ENCODE peak calls at places on chromosomes 16 and 17, in four cellular contexts. Y is RCC 7860, O is NCI-H1417 treated with DMSO at 0.1 percent for 48 hours, V is T1000. M is an unnamed sample.
A peak's percentile ranks its signal among the peaks of the same experiment; 100 is the strongest.

GRCh38 chr17:50950002-50950877 is 84.1 kb upstream of the TOB1 start:
- DNase-seq in Y (peak; percentile 76), V (peak; percentile 89), O (peak; percentile 20), M (peak; percentile 82)

GRCh38 chr17:75459246-75459589 is 2.8 kb downstream of the TMEM94 start:
- DNase-seq in O (no peak), Y (no peak), V (no peak), M (no peak)

GRCh38 chr16:83439412-83439811 is 368.4 kb upstream of the HSBP1 start:
- DNase-seq in Y (no peak), V (no peak), O (no peak), M (no peak)

GRCh38 chr17:82892869-82893565 is 53.2 kb upstream of the ZNF750 start:
- DNase-seq in Y (no peak), O (no peak), V (no peak), M (no peak)

GRCh38 chr17:41325611-41326010 is 10.1 kb upstream of the KRTAP17-1 start:
- DNase-seq in O (no peak), Y (no peak), V (no peak), M (peak; percentile 29)

GRCh38 chr17:47879776-47880452 is 16.1 kb upstream of the SP2 start:
- DNase-seq in V (no peak), Y (no peak), O (no peak), M (peak; percentile 37)

GRCh38 chr17:71224824-71225575 is 895.8 kb upstream of the SOX9 start:
- DNase-seq in Y (no peak), O (no peak), V (no peak), M (no peak)

GRCh38 chr16:86395477-86395876 is 114.8 kb upstream of the FOXF1 start:
- DNase-seq in Y (no peak), V (no peak), O (no peak), M (no peak)

GRCh38 chr16:75485230-75486013 is 9.8 kb downstream of the CHST6 start:
- DNase-seq in Y (no peak), V (no peak), O (no peak), M (no peak)

GRCh38 chr16:12500771-12501170 is 302.9 kb downstream of the CPPED1 start:
- DNase-seq in V (no peak), O (no peak), Y (no peak), M (no peak)

GRCh38 chr17:4513113-4514032 is 14.7 kb downstream of the SPNS2 start:
- DNase-seq in V (no peak), Y (no peak), O (no peak), M (no peak)

GRCh38 chr16:86219655-86220445 is 290.5 kb upstream of the FOXF1 start:
- DNase-seq in V (no peak), O (no peak), Y (no peak), M (peak; percentile 94)

GRCh38 chr17:45700171-45701090 is 83.7 kb upstream of the CRHR1 start:
- DNase-seq in Y (no peak), V (no peak), O (peak; percentile 75), M (no peak)

GRCh38 chr17:76529224-76529642 is 8.3 kb downstream of the CYGB start:
- DNase-seq in O (no peak), Y (no peak), V (peak; percentile 47), M (peak; percentile 90)

GRCh38 chr17:39081851-39082250 is 69.6 kb downstream of the PLXDC1 start:
- DNase-seq in V (no peak), Y (no peak), O (no peak), M (no peak)

GRCh38 chr17:47878203-47879027 is 17.6 kb upstream of the SP2 start:
- DNase-seq in O (no peak), Y (no peak), V (no peak), M (no peak)

GRCh38 chr17:31095239-31096105 is 695 bp downstream of the NF1 start:
- DNase-seq in Y (peak; percentile 45), V (peak; percentile 18), O (no peak), M (peak; percentile 70)

GRCh38 chr17:58531661-58532554 is 17.5 kb upstream of the MTMR4 start:
- DNase-seq in V (no peak), O (peak; percentile 7), Y (no peak), M (no peak)

GRCh38 chr17:79338589-79338988 is 264.0 kb downstream of the ENGASE start:
- DNase-seq in O (no peak), Y (no peak), V (no peak), M (no peak)

GRCh38 chr17:10198509-10199249 is at the start of gene GAS7:
- DNase-seq in V (peak; percentile 64), Y (no peak), O (no peak), M (peak; percentile 51)

GRCh38 chr16:85844169-85844481 is 44.6 kb downstream of the COX4I1 start:
- DNase-seq in Y (no peak), O (no peak), V (no peak), M (no peak)

GRCh38 chr16:68246671-68247070 is 1.5 kb downstream of the PLA2G15 start:
- DNase-seq in O (no peak), Y (no peak), V (no peak), M (no peak)

GRCh38 chr16:47056704-47057630 is 83.5 kb upstream of the DNAJA2 start:
- DNase-seq in Y (no peak), O (no peak), V (no peak), M (no peak)

GRCh38 chr17:83078378-83079339 is 750 bp upstream of the METRNL start:
- DNase-seq in Y (no peak), O (no peak), V (no peak), M (no peak)

GRCh38 chr16:79651363-79651762 is 50.8 kb upstream of the MAF start:
- DNase-seq in O (no peak), Y (peak; percentile 22), V (no peak), M (peak; percentile 51)

GRCh38 chr17:64091116-64091515 is 38.8 kb downstream of the ERN1 start:
- DNase-seq in Y (no peak), V (no peak), O (no peak), M (no peak)

GRCh38 chr16:65121870-65122723 is at the start of gene CDH11:
- DNase-seq in O (no peak), V (peak; percentile 87), Y (no peak), M (peak; percentile 84)